ENCODE peak calls at places on chromosome 14, in nine cellular contexts. K, A, E, W, R, M, L, Y and H are unnamed samples.

GRCh38 chr14:66746316-66747006 is 238.5 kb downstream of the GPHN start:
- DNase-seq in K (peak; percentile 1), A (no peak), E (no peak), W (peak; percentile 56), R (no peak), M (no peak), L (no peak), Y (peak; percentile 17), H (no peak)

GRCh38 chr14:92352158-92352985 is 29.4 kb downstream of the SLC24A4 start:
- DNase-seq in K (no peak), A (peak; percentile 52), E (no peak), W (peak; percentile 2), R (peak; percentile 48), M (no peak), L (peak; percentile 11), Y (peak; percentile 28), H (peak; percentile 21)

GRCh38 chr14:56760164-56760914 is 49.9 kb downstream of the OTX2 start:
- DNase-seq in K (no peak), A (no peak), E (no peak), W (no peak), R (no peak), M (no peak), L (no peak), Y (no peak), H (no peak)

GRCh38 chr14:65565948-65566347 is 153.4 kb downstream of the FUT8 start:
- DNase-seq in K (no peak), A (no peak), E (no peak), W (peak; percentile 23), R (no peak), M (no peak), L (no peak), Y (no peak), H (no peak)

GRCh38 chr14:92516966-92517350 is 3.4 kb downstream of the RIN3 start:
- DNase-seq in K (no peak), A (peak; percentile 59), E (no peak), W (no peak), R (no peak), M (no peak), L (no peak), Y (no peak), H (no peak)

GRCh38 chr14:23113346-23114119 is 5.5 kb downstream of the CEBPE start:
- DNase-seq in K (no peak), A (no peak), E (no peak), W (peak; percentile 66), R (peak; percentile 5), M (no peak), L (no peak), Y (no peak), H (no peak)

GRCh38 chr14:54737132-54737711 is 165.4 kb downstream of the GCH1 start:
- DNase-seq in K (no peak), A (peak; percentile 36), E (no peak), W (peak; percentile 56), R (no peak), M (no peak), L (no peak), Y (no peak), H (no peak)

GRCh38 chr14:96592591-96593388 is 90.6 kb downstream of the PAPOLA start:
- DNase-seq in K (no peak), A (peak; percentile 74), E (peak; percentile 44), W (no peak), R (peak; percentile 91), M (peak; percentile 51), L (peak; percentile 55), Y (peak; percentile 50), H (no peak)

GRCh38 chr14:71751264-71751663 is 181.0 kb upstream of the RGS6 start:
- DNase-seq in K (no peak), A (no peak), E (peak; percentile 4), W (peak; percentile 63), R (no peak), M (no peak), L (no peak), Y (no peak), H (no peak)

GRCh38 chr14:54000341-54000811 is 43.8 kb upstream of the BMP4 start:
- DNase-seq in K (peak; percentile 26), A (no peak), E (no peak), W (peak; percentile 14), R (no peak), M (no peak), L (no peak), Y (no peak), H (no peak)

GRCh38 chr14:23562822-23563472 is 4.6 kb downstream of the AP1G2 start:
- DNase-seq in K (no peak), A (peak; percentile 64), E (no peak), W (peak; percentile 26), R (peak; percentile 62), M (no peak), L (peak; percentile 38), Y (peak; percentile 75), H (no peak)

GRCh38 chr14:33668066-33668465 is 282.8 kb downstream of the EGLN3 start:
- DNase-seq in K (no peak), A (no peak), E (no peak), W (peak; percentile 87), R (no peak), M (no peak), L (no peak), Y (no peak), H (no peak)

GRCh38 chr14:105888151-105888550 is 361.8 kb downstream of the TMEM121 start:
- DNase-seq in K (no peak), A (no peak), E (no peak), W (no peak), R (peak; percentile 0), M (no peak), L (no peak), Y (no peak), H (no peak)

GRCh38 chr14:78202976-78203375 is 32.8 kb downstream of the NRXN3 start:
- DNase-seq in K (no peak), A (no peak), E (no peak), W (no peak), R (no peak), M (no peak), L (no peak), Y (no peak), H (no peak)

GRCh38 chr14:81669308-81669707 is 135.7 kb upstream of the SEL1L start:
- DNase-seq in K (no peak), A (no peak), E (no peak), W (no peak), R (no peak), M (no peak), L (no peak), Y (no peak), H (no peak)

GRCh38 chr14:106652494-106652893 is 1126.1 kb downstream of the TMEM121 start:
- DNase-seq in K (no peak), A (no peak), E (no peak), W (peak; percentile 10), R (peak; percentile 15), M (no peak), L (no peak), Y (no peak), H (no peak)

GRCh38 chr14:78446807-78447206 is 276.6 kb downstream of the NRXN3 start:
- DNase-seq in K (no peak), A (no peak), E (no peak), W (no peak), R (no peak), M (no peak), L (no peak), Y (peak; percentile 39), H (no peak)